ENCODE peak calls at places on chromosomes 1 and 21, in nine cellular contexts. O, M, S, Z, U, K, C, F and W are unnamed samples.

GRCh38 chr1:210359255-210359654 is 30.6 kb downstream of the HHAT start:
- DNase-seq in O (no peak), M (no peak), S (no peak), Z (no peak), U (no peak), K (no peak), C (no peak), F (no peak), W (no peak)

GRCh38 chr1:31872658-31873636 is 57.1 kb upstream of the SPOCD1 start:
- DNase-seq in O (no peak), M (no peak), S (no peak), Z (no peak), U (no peak), K (no peak), C (no peak), F (no peak), W (no peak)

GRCh38 chr1:6137758-6138157 is 42.4 kb downstream of the CHD5 start:
- DNase-seq in O (no peak), M (no peak), S (no peak), Z (no peak), U (no peak), K (no peak), C (peak), F (no peak), W (peak)

GRCh38 chr1:203368624-203369451 is 17.9 kb upstream of the FMOD start:
- DNase-seq in O (no peak), M (no peak), S (no peak), Z (no peak), U (no peak), K (peak), C (peak), F (no peak), W (no peak)

GRCh38 chr1:10889628-10890353 is 93.3 kb upstream of the CASZ1 start:
- DNase-seq in O (no peak), M (no peak), S (peak), Z (no peak), U (no peak), K (no peak), C (peak), F (no peak), W (no peak)

GRCh38 chr1:109630081-109630880 is 10.6 kb downstream of the AMPD2 start:
- DNase-seq in O (no peak), M (no peak), S (peak), Z (peak), U (peak), K (no peak), C (no peak), F (peak), W (no peak)

GRCh38 chr1:167629681-167630567 is at the start of gene RCSD1:
- DNase-seq in O (peak), M (no peak), S (peak), Z (peak), U (no peak), K (no peak), C (peak), F (peak), W (peak)

GRCh38 chr21:41831453-41831831 is 47.7 kb downstream of the PRDM15 start:
- DNase-seq in O (no peak), M (no peak), S (no peak), Z (no peak), U (no peak), K (no peak), C (no peak), F (no peak), W (no peak)

GRCh38 chr1:209688746-209689234 is 13.6 kb downstream of the G0S2 start:
- DNase-seq in O (no peak), M (no peak), S (no peak), Z (no peak), U (no peak), K (peak), C (no peak), F (no peak), W (no peak)

GRCh38 chr1:65310078-65310587 is 790 bp downstream of the DNAJC6 start:
- DNase-seq in O (no peak), M (no peak), S (peak), Z (no peak), U (peak), K (no peak), C (no peak), F (no peak), W (peak)

GRCh38 chr1:25616932-25617625 is 488 bp downstream of the MAN1C1 start:
- DNase-seq in O (no peak), M (no peak), S (peak), Z (peak), U (no peak), K (no peak), C (peak), F (no peak), W (peak)

GRCh38 chr1:16980473-16981268 is at the start of gene MFAP2:
- DNase-seq in O (peak), M (no peak), S (peak), Z (no peak), U (peak), K (peak), C (no peak), F (peak), W (no peak)

GRCh38 chr21:25457411-25457810 is 149.9 kb downstream of the MRPL39 start:
- DNase-seq in O (no peak), M (no peak), S (no peak), Z (no peak), U (no peak), K (peak), C (no peak), F (no peak), W (no peak)

GRCh38 chr1:18178125-18178524 is 70.5 kb downstream of the IGSF21 start:
- DNase-seq in O (no peak), M (no peak), S (no peak), Z (no peak), U (no peak), K (no peak), C (no peak), F (no peak), W (no peak)

GRCh38 chr1:201291917-201292316 is 8.6 kb downstream of the PKP1 start:
- DNase-seq in O (no peak), M (no peak), S (no peak), Z (no peak), U (no peak), K (no peak), C (no peak), F (no peak), W (no peak)

GRCh38 chr1:85581802-85582686 is 1.5 kb downstream of the CCN1 start:
- DNase-seq in O (no peak), M (no peak), S (peak), Z (no peak), U (peak), K (peak), C (peak), F (peak), W (peak)

GRCh38 chr21:15520811-15521643 is 208.8 kb upstream of the USP25 start:
- DNase-seq in O (no peak), M (no peak), S (peak), Z (no peak), U (no peak), K (no peak), C (no peak), F (no peak), W (no peak)

GRCh38 chr21:33027401-33028185 is 1.9 kb downstream of the OLIG2 start:
- DNase-seq in O (no peak), M (no peak), S (peak), Z (no peak), U (peak), K (no peak), C (no peak), F (no peak), W (peak)

GRCh38 chr1:153678519-153679336 is at the start of gene NPR1:
- DNase-seq in O (no peak), M (peak), S (peak), Z (no peak), U (peak), K (peak), C (peak), F (peak), W (peak)

GRCh38 chr1:113786055-113786454 is 26.2 kb downstream of the RSBN1 start:
- DNase-seq in O (no peak), M (no peak), S (no peak), Z (no peak), U (no peak), K (no peak), C (no peak), F (no peak), W (no peak)

GRCh38 chr21:36029309-36029708 is 31.0 kb downstream of the SETD4 start:
- DNase-seq in O (no peak), M (no peak), S (no peak), Z (no peak), U (no peak), K (no peak), C (no peak), F (no peak), W (no peak)

DNA sequence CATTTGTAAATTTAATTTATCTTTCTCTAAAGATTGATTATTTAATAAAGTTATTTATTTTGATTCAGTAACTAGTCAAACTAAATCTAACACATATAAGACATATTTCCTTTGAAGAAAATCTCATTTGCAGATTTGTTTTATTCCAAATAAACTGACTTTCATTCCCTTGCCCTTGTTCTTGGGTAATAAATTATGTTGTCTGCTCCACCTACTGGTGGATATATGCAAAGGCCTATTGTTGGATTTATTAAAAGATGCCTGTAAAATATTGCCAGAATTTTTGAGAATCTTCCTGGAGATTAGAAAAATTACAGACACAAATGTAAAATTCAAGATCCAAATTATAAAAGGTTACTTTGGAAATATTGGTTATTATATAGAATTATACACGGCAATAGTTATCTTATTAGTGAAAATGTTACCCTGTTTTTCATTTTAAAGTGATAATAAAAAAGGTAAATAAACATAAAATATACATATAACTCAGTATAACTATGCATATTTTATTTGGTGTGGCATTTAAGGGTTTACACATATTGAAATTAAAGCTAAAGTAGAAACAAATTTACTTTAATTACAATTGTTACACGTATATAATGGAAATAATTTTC is 116.1 kb downstream of the SPATA17 start:
- DNase-seq in O (no peak), M (no peak), S (peak), Z (no peak), U (no peak), K (peak), C (no peak), F (no peak), W (no peak)
- TF ChIP-seq CTCF in O (peak), M (peak), S (peak), Z (no peak), U (peak), K (peak), C (peak), F (peak), W (peak)

DNA sequence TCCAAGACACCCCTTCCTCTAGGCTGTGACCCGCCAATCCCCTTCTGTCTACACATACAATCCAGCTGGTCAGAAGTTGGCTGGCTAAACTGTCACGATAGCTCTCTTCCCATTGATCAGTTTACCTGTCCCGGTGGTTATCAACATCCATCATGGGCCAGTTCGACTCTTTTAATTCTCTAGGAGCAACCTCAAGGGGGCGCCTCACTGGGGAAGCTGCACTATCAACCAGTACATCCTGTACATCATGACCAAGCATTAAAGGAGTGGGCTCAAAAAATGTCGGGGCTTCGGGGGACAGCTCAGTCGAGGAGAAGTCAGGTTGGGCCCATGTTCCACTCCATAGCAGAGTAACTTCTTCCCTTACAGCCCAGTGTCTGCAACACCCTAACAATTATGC is 53.2 kb upstream of the B3GALNT2 start:
- DNase-seq in O (no peak), M (no peak), S (no peak), Z (no peak), U (peak), K (no peak), C (no peak), F (peak), W (peak)
- TF ChIP-seq CTCF in O (peak), M (no peak), S (peak), Z (no peak), U (peak), K (no peak), C (no peak), F (peak), W (no peak)

DNA sequence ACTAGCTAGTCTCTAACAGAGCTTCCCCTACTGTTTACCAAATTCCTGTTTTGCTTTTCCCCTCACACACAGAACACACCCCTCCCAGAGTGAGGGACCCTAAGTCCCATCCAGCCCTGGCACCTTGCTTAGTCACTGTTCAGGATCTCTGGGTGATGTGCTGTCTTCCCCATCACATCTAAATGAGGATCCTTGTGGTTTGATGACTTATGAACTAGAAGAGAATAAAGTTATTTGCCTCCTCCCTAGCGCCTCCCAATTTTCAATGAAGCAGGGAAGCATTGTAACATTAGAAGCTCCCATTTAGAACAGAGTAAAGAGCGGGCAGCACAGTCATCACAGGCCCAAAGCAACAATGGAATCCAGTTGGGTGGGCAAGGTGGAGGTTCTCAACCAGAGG is 27.0 kb downstream of the DISC1 start:
- DNase-seq in O (no peak), M (no peak), S (no peak), Z (no peak), U (no peak), K (no peak), C (no peak), F (no peak), W (no peak)
- TF ChIP-seq CTCF in O (no peak), M (no peak), S (no peak), Z (no peak), U (no peak), K (no peak), C (no peak), F (no peak), W (no peak)

DNA sequence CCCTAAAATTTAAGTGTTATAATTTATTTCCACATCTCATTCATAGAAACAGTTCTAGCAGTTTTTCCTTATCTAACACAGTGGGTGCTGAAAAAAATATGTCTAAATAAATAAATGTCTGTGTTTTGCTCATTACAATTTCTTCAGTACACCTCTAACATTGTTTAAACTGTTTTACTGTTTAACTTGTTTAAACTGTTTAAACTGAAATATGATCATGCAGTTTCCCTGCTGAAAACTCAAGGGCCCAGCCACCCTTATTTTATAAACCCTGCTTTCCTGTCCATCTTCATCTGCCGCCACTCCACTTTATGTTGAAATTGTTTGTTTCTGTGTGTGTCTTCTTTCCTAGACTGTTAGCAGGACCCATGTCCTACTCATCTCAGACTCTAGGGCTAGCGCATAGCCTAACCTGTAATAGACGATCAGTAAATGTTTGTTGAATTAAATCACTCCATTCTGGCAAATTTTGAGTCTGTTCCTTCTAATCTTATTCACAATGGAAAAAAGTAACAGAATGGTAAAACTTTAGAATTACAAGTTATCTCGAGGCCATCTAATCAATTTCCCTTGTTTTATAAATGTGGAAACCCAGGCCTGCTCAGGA is 9.4 kb upstream of the PIK3C2B start:
- DNase-seq in O (no peak), M (no peak), S (no peak), Z (no peak), U (no peak), K (no peak), C (no peak), F (no peak), W (no peak)
- TF ChIP-seq CTCF in O (peak), M (no peak), S (no peak), Z (no peak), U (no peak), K (no peak), C (no peak), F (no peak), W (no peak)

GRCh38 chr1:60825593-60825992 is 256.8 kb upstream of the NFIA start:
- DNase-seq in O (no peak), M (no peak), S (no peak), Z (no peak), U (peak), K (no peak), C (no peak), F (no peak), W (no peak)
- TF ChIP-seq CTCF in O (peak), M (no peak), S (peak), Z (no peak), U (peak), K (no peak), C (no peak), F (peak), W (no peak)

GRCh38 chr1:154791292-154792278 is 78.5 kb downstream of the KCNN3 start:
- DNase-seq in O (no peak), M (no peak), S (no peak), Z (no peak), U (no peak), K (peak), C (peak), F (no peak), W (no peak)
- TF ChIP-seq CTCF in O (no peak), M (no peak), S (no peak), Z (no peak), U (no peak), K (no peak), C (no peak), F (no peak), W (no peak)

GRCh38 chr1:7786785-7787184 is 2.7 kb downstream of the PER3 start:
- DNase-seq in O (no peak), M (no peak), S (no peak), Z (no peak), U (no peak), K (no peak), C (no peak), F (no peak), W (no peak)

GRCh38 chr1:7783178-7783711 is 846 bp upstream of the PER3 start:
- DNase-seq in O (peak), M (no peak), S (no peak), Z (peak), U (peak), K (peak), C (peak), F (peak), W (peak)

GRCh38 chr1:7784492-7785071 is 491 bp downstream of the PER3 start:
- DNase-seq in O (no peak), M (no peak), S (no peak), Z (peak), U (peak), K (no peak), C (peak), F (no peak), W (peak)

GRCh38 chr1:7783826-7784491 is at the start of gene PER3:
- DNase-seq in O (peak), M (peak), S (peak), Z (peak), U (peak), K (peak), C (peak), F (peak), W (peak)

GRCh38 chr1:7785108-7785507 is 1.0 kb downstream of the PER3 start:
- DNase-seq in O (no peak), M (no peak), S (no peak), Z (no peak), U (no peak), K (no peak), C (no peak), F (no peak), W (no peak)
- TF ChIP-seq CTCF in O (no peak), M (no peak), S (no peak), Z (no peak), U (peak), K (no peak), C (no peak), F (no peak), W (no peak)

GRCh38 chr1:208461680-208462079 is 217.5 kb upstream of the PLXNA2 start:
- DNase-seq in O (no peak), M (no peak), S (no peak), Z (no peak), U (no peak), K (no peak), C (no peak), F (no peak), W (no peak)
- TF ChIP-seq CTCF in O (peak), M (no peak), S (peak), Z (no peak), U (peak), K (no peak), C (no peak), F (peak), W (peak)

DNA sequence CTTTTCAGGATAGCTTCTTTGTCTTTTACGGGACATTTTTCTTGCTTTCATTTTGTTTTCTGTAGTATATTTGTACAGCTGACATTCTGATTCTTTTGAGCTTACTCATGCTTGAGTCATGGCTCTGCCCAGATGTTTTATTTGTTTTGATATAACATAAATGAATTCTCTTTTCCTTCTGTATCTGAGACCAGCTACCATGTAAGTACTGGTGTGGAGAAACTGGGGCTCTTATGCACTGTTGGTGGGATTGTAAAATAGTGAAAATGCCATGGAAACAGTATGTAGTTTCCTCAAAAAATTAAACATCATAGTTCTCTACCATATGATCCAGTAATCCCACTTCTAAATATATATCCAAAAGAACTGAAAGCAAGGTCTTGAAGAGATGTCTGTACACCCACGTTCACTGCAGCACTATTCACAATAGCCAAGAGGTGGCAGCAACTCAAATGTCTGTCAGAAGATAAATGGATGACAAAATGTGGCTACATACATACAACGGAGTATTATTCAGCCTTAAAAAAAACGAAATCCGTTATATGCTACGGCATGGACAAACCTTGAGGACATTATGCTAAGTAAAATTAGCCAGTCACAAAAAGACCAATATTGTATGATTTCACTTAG is 61.4 kb downstream of the EIF2B3 start:
- DNase-seq in O (no peak), M (no peak), S (no peak), Z (no peak), U (no peak), K (peak), C (no peak), F (no peak), W (no peak)
- TF ChIP-seq CTCF in O (peak), M (no peak), S (peak), Z (no peak), U (peak), K (peak), C (peak), F (peak), W (peak)

GRCh38 chr1:222987616-222988015 is 155.4 kb downstream of the TLR5 start:
- DNase-seq in O (no peak), M (no peak), S (no peak), Z (no peak), U (no peak), K (no peak), C (no peak), F (no peak), W (no peak)
- TF ChIP-seq CTCF in O (no peak), M (no peak), S (peak), Z (no peak), U (no peak), K (no peak), C (no peak), F (no peak), W (no peak)